ENCODE peak calls at places on chromosomes 3 and 15, in five cellular contexts. One of them, this sample, is unnamed.

GRCh38 chr15:69163124-69163669 is 2.8 kb downstream of the GLCE start:
- DNase-seq in astrocyte of the spinal cord: no peak
- DNase-seq in natural killer cell: no peak
- DNase-seq in AG10803: no peak
- DNase-seq in CD8-positive, alpha-beta T cell: no peak
- DNase-seq in this sample: no peak

GRCh38 chr3:127820221-127820870 is 2.0 kb downstream of the MGLL start:
- DNase-seq in astrocyte of the spinal cord: peak
- DNase-seq in natural killer cell: no peak
- DNase-seq in AG10803: peak
- DNase-seq in CD8-positive, alpha-beta T cell: no peak
- DNase-seq in this sample: no peak

GRCh38 chr3:19734453-19734852 is 199.6 kb downstream of the EFHB start:
- DNase-seq in astrocyte of the spinal cord: no peak
- DNase-seq in natural killer cell: no peak
- DNase-seq in AG10803: no peak
- DNase-seq in CD8-positive, alpha-beta T cell: no peak
- DNase-seq in this sample: no peak

GRCh38 chr3:128463771-128464170 is 2.9 kb downstream of the DNAJB8 start:
- DNase-seq in astrocyte of the spinal cord: no peak
- DNase-seq in natural killer cell: no peak
- DNase-seq in AG10803: no peak
- DNase-seq in CD8-positive, alpha-beta T cell: no peak
- DNase-seq in this sample: no peak

GRCh38 chr15:78873796-78874761 is 1.4 kb downstream of the MORF4L1 start:
- DNase-seq in astrocyte of the spinal cord: no peak
- DNase-seq in natural killer cell: peak
- DNase-seq in AG10803: peak
- DNase-seq in CD8-positive, alpha-beta T cell: peak
- DNase-seq in this sample: no peak

GRCh38 chr3:184332370-184333090 is 4.9 kb upstream of the FAM131A start:
- DNase-seq in astrocyte of the spinal cord: peak
- DNase-seq in natural killer cell: no peak
- DNase-seq in AG10803: peak
- DNase-seq in CD8-positive, alpha-beta T cell: no peak
- DNase-seq in this sample: no peak

GRCh38 chr3:23480324-23480704 is 277.2 kb downstream of the UBE2E2 start:
- DNase-seq in astrocyte of the spinal cord: no peak
- DNase-seq in natural killer cell: no peak
- DNase-seq in AG10803: no peak
- DNase-seq in CD8-positive, alpha-beta T cell: no peak
- DNase-seq in this sample: no peak

GRCh38 chr15:51846463-51847230 is 17.2 kb downstream of the TMOD3 start:
- DNase-seq in astrocyte of the spinal cord: peak
- DNase-seq in natural killer cell: no peak
- DNase-seq in AG10803: peak
- DNase-seq in CD8-positive, alpha-beta T cell: no peak
- DNase-seq in this sample: no peak

GRCh38 chr3:69999191-70000027 is at the start of gene SAMMSON:
- DNase-seq in astrocyte of the spinal cord: peak
- DNase-seq in natural killer cell: no peak
- DNase-seq in AG10803: peak
- DNase-seq in CD8-positive, alpha-beta T cell: no peak
- DNase-seq in this sample: no peak

GRCh38 chr15:41772720-41773331 is 1.5 kb upstream of the MAPKBP1 start:
- DNase-seq in astrocyte of the spinal cord: peak
- DNase-seq in natural killer cell: peak
- DNase-seq in AG10803: peak
- DNase-seq in CD8-positive, alpha-beta T cell: peak
- DNase-seq in this sample: no peak

GRCh38 chr15:97517726-97518125 is 442.8 kb upstream of the ARRDC4 start:
- DNase-seq in astrocyte of the spinal cord: no peak
- DNase-seq in natural killer cell: no peak
- DNase-seq in AG10803: no peak
- DNase-seq in CD8-positive, alpha-beta T cell: no peak
- DNase-seq in this sample: no peak

GRCh38 chr3:167941234-167941995 is 154.3 kb downstream of the GOLIM4 start:
- DNase-seq in astrocyte of the spinal cord: peak
- DNase-seq in natural killer cell: no peak
- DNase-seq in AG10803: peak
- DNase-seq in CD8-positive, alpha-beta T cell: no peak
- DNase-seq in this sample: no peak

GRCh38 chr3:21195203-21195602 is 555.8 kb downstream of the ZNF385D start:
- DNase-seq in astrocyte of the spinal cord: no peak
- DNase-seq in natural killer cell: no peak
- DNase-seq in AG10803: no peak
- DNase-seq in CD8-positive, alpha-beta T cell: no peak
- DNase-seq in this sample: no peak

GRCh38 chr15:24696201-24696600 is 20.6 kb downstream of the NPAP1 start:
- DNase-seq in astrocyte of the spinal cord: no peak
- DNase-seq in natural killer cell: no peak
- DNase-seq in AG10803: no peak
- DNase-seq in CD8-positive, alpha-beta T cell: no peak
- DNase-seq in this sample: no peak

GRCh38 chr3:48966876-48967361 is 23.1 kb upstream of the P4HTM start:
- DNase-seq in astrocyte of the spinal cord: no peak
- DNase-seq in natural killer cell: no peak
- DNase-seq in AG10803: no peak
- DNase-seq in CD8-positive, alpha-beta T cell: no peak
- DNase-seq in this sample: no peak

GRCh38 chr3:79139395-79140060 is 628.3 kb downstream of the ROBO1 start:
- DNase-seq in astrocyte of the spinal cord: peak
- DNase-seq in natural killer cell: no peak
- DNase-seq in AG10803: peak
- DNase-seq in CD8-positive, alpha-beta T cell: no peak
- DNase-seq in this sample: no peak

GRCh38 chr3:86921981-86922680 is 68.8 kb downstream of the VGLL3 start:
- DNase-seq in astrocyte of the spinal cord: no peak
- DNase-seq in natural killer cell: no peak
- DNase-seq in AG10803: peak
- DNase-seq in CD8-positive, alpha-beta T cell: no peak
- DNase-seq in this sample: no peak

GRCh38 chr3:87082806-87083440 is 92.0 kb upstream of the VGLL3 start:
- DNase-seq in astrocyte of the spinal cord: peak
- DNase-seq in natural killer cell: no peak
- DNase-seq in AG10803: peak
- DNase-seq in CD8-positive, alpha-beta T cell: no peak
- DNase-seq in this sample: no peak

GRCh38 chr15:65249641-65250040 is 37.0 kb downstream of the PARP16 start:
- DNase-seq in astrocyte of the spinal cord: no peak
- DNase-seq in natural killer cell: no peak
- DNase-seq in AG10803: no peak
- DNase-seq in CD8-positive, alpha-beta T cell: peak
- DNase-seq in this sample: no peak

GRCh38 chr3:30751610-30752299 is 142.7 kb downstream of the GADL1 start:
- DNase-seq in astrocyte of the spinal cord: peak
- DNase-seq in natural killer cell: no peak
- DNase-seq in AG10803: peak
- DNase-seq in CD8-positive, alpha-beta T cell: peak
- DNase-seq in this sample: no peak

GRCh38 chr3:193857996-193858395 is 265.0 kb downstream of the OPA1 start:
- DNase-seq in astrocyte of the spinal cord: peak
- DNase-seq in natural killer cell: no peak
- DNase-seq in AG10803: peak
- DNase-seq in CD8-positive, alpha-beta T cell: no peak
- DNase-seq in this sample: no peak

GRCh38 chr3:62439176-62439813 is 65.9 kb upstream of the FEZF2 start:
- DNase-seq in astrocyte of the spinal cord: no peak
- DNase-seq in natural killer cell: no peak
- DNase-seq in AG10803: no peak
- DNase-seq in CD8-positive, alpha-beta T cell: no peak
- DNase-seq in this sample: no peak

GRCh38 chr3:189754356-189754755 is 123.2 kb downstream of the TP63 start:
- DNase-seq in astrocyte of the spinal cord: no peak
- DNase-seq in natural killer cell: no peak
- DNase-seq in AG10803: no peak
- DNase-seq in CD8-positive, alpha-beta T cell: no peak
- DNase-seq in this sample: no peak

GRCh38 chr3:141379250-141379872 is 11.1 kb downstream of the ZBTB38 start:
- DNase-seq in astrocyte of the spinal cord: no peak
- DNase-seq in natural killer cell: no peak
- DNase-seq in AG10803: no peak
- DNase-seq in CD8-positive, alpha-beta T cell: peak
- DNase-seq in this sample: no peak

GRCh38 chr15:62344806-62345539 is 179.9 kb upstream of the C2CD4B start:
- DNase-seq in astrocyte of the spinal cord: peak
- DNase-seq in natural killer cell: no peak
- DNase-seq in AG10803: peak
- DNase-seq in CD8-positive, alpha-beta T cell: peak
- DNase-seq in this sample: no peak

GRCh38 chr15:56871867-56872266 is 46.6 kb upstream of the TCF12 start:
- DNase-seq in astrocyte of the spinal cord: peak
- DNase-seq in natural killer cell: no peak
- DNase-seq in AG10803: no peak
- DNase-seq in CD8-positive, alpha-beta T cell: no peak
- DNase-seq in this sample: no peak

GRCh38 chr3:8441969-8442559 is 59.6 kb upstream of the LMCD1 start:
- DNase-seq in astrocyte of the spinal cord: peak
- DNase-seq in natural killer cell: no peak
- DNase-seq in AG10803: peak
- DNase-seq in CD8-positive, alpha-beta T cell: no peak
- DNase-seq in this sample: no peak

GRCh38 chr3:31092748-31093607 is 198.5 kb upstream of the GADL1 start:
- DNase-seq in astrocyte of the spinal cord: no peak
- DNase-seq in natural killer cell: no peak
- DNase-seq in AG10803: peak
- DNase-seq in CD8-positive, alpha-beta T cell: no peak
- DNase-seq in this sample: no peak

DNA sequence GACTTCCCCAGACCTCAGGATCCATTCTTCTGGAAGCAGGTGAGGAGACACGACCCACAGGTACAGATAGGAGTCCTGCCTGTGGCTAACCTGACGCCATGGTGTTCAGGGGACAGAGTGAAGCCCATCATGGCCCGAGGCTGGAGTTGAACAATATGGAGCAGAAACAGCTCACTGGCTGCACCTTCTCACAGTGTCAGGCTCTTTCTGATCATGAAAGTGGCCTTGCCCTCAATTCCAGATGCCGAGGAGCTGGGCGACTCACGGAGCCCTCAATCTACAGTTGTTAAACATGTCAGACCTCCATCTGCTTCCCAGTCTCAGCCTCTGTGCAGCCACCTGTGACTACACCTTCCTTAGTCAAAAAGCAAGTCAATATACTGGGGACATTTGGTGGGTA is 110.8 kb upstream of the SMAD3 start:
- DNase-seq in astrocyte of the spinal cord: no peak
- DNase-seq in natural killer cell: no peak
- DNase-seq in AG10803: no peak
- DNase-seq in CD8-positive, alpha-beta T cell: no peak
- DNase-seq in this sample: no peak
- TF ChIP-seq CTCF in astrocyte of the spinal cord: no peak
- TF ChIP-seq CTCF in natural killer cell: no peak
- TF ChIP-seq CTCF in AG10803: no peak
- TF ChIP-seq CTCF in CD8-positive, alpha-beta T cell: no peak
- TF ChIP-seq CTCF in this sample: no peak

DNA sequence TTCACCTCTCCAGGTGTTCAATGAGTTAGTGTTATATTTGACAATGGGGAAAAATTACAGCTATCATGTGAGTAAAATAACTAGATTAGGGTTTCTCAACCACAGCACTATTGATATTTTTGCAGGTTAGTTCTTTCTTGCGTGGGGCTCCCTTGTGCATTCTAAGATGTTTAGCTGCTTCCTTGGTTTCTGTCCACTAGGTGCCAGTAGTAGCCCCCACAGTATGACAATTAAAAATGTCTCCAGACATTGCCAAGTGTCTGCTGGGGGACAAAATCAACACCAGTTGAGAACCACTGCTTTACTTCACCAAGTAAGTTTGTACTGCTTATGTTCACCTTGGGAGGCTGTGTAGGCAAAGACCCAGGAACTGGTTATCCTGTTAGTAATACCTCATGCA is 618.7 kb downstream of the EDEM1 start:
- DNase-seq in astrocyte of the spinal cord: peak
- DNase-seq in natural killer cell: no peak
- DNase-seq in AG10803: no peak
- DNase-seq in CD8-positive, alpha-beta T cell: no peak
- DNase-seq in this sample: no peak
- TF ChIP-seq CTCF in astrocyte of the spinal cord: peak
- TF ChIP-seq CTCF in natural killer cell: no peak
- TF ChIP-seq CTCF in AG10803: no peak
- TF ChIP-seq CTCF in CD8-positive, alpha-beta T cell: no peak
- TF ChIP-seq CTCF in this sample: peak

DNA sequence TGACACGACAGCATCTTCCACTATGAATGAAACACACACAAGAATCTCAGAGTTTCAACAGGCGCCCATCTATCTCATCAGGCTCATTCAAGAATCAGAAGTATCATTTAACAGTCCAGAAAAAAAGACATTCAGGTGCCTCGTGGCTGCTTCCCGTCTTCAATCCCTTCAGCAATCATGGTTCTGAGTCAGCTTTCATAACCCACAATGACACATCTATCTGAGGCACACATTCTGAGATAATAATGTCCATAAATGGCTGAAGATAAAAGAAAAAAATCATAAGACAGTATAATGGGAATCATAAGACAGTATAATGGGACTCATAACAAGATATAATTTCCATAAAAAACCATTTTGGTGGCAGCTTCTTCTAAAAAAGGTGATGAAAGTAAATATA is 52.5 kb downstream of the TNIK start:
- DNase-seq in astrocyte of the spinal cord: peak
- DNase-seq in natural killer cell: no peak
- DNase-seq in AG10803: peak
- DNase-seq in CD8-positive, alpha-beta T cell: no peak
- DNase-seq in this sample: no peak
- TF ChIP-seq CTCF in astrocyte of the spinal cord: no peak
- TF ChIP-seq CTCF in natural killer cell: no peak
- TF ChIP-seq CTCF in AG10803: no peak
- TF ChIP-seq CTCF in CD8-positive, alpha-beta T cell: no peak
- TF ChIP-seq CTCF in this sample: no peak

GRCh38 chr15:88619796-88620195 is 1.3 kb upstream of the AEN start:
- DNase-seq in astrocyte of the spinal cord: no peak
- DNase-seq in natural killer cell: no peak
- DNase-seq in AG10803: no peak
- DNase-seq in CD8-positive, alpha-beta T cell: no peak
- DNase-seq in this sample: no peak

GRCh38 chr15:88616240-88616639 is 4.9 kb upstream of the AEN start:
- DNase-seq in astrocyte of the spinal cord: no peak
- DNase-seq in natural killer cell: no peak
- DNase-seq in AG10803: no peak
- DNase-seq in CD8-positive, alpha-beta T cell: no peak
- DNase-seq in this sample: no peak

GRCh38 chr15:88617031-88617722 is 4.0 kb upstream of the AEN start:
- DNase-seq in astrocyte of the spinal cord: no peak
- DNase-seq in natural killer cell: no peak
- DNase-seq in AG10803: no peak
- DNase-seq in CD8-positive, alpha-beta T cell: no peak
- DNase-seq in this sample: no peak

GRCh38 chr15:88618686-88619085 is 2.5 kb upstream of the AEN start:
- DNase-seq in astrocyte of the spinal cord: no peak
- DNase-seq in natural killer cell: no peak
- DNase-seq in AG10803: no peak
- DNase-seq in CD8-positive, alpha-beta T cell: no peak
- DNase-seq in this sample: no peak

DNA sequence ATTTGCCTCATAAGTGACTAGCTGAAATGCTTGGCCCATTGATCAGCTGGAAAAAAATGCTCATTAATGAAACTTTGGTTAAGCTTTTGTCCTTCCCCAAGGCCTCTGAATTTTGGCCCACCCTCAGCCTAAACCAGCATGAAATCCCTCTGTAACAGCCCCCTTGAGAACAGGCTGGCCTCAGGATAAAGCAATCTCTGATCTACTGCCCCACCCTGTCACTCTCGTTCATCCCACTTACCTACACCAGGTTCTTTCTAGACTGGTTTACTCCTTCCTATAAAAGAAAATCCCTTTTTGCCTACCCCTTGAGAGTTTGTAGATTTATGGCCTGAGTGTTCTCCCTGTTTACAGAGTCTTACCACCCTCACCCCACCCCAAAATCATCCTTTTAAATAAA is 3.4 kb upstream of the AEN start:
- DNase-seq in astrocyte of the spinal cord: no peak
- DNase-seq in natural killer cell: no peak
- DNase-seq in AG10803: no peak
- DNase-seq in CD8-positive, alpha-beta T cell: no peak
- DNase-seq in this sample: no peak
- TF ChIP-seq CTCF in astrocyte of the spinal cord: no peak
- TF ChIP-seq CTCF in natural killer cell: no peak
- TF ChIP-seq CTCF in AG10803: no peak
- TF ChIP-seq CTCF in CD8-positive, alpha-beta T cell: no peak
- TF ChIP-seq CTCF in this sample: no peak

This sample was measured in type B pancreatic cell.